ENCODE peak calls at places on chromosomes 6 and 20, in seven cellular contexts. R is heart right ventricle, N is foreskin fibroblast, G is IMR-90, X is A549, U is astrocyte of the cerebellum, F is fibroblast of mammary gland. M is an unnamed sample.

GRCh38 chr20:53940356-53940694 is 130.1 kb downstream of the BCAS1 start:
- DNase-seq in R (no peak), N (no peak), G (no peak), X (no peak), U (no peak), F (no peak), M (no peak)

GRCh38 chr6:167049275-167049674 is 50.1 kb downstream of the CEP43 start:
- DNase-seq in R (no peak), N (no peak), G (no peak), X (no peak), U (no peak), F (no peak), M (no peak)

GRCh38 chr6:106442351-106442750 is 81.8 kb downstream of the CRYBG1 start:
- DNase-seq in R (no peak), N (no peak), G (no peak), X (no peak), U (no peak), F (no peak), M (no peak)

GRCh38 chr6:48325701-48326100 is 214.7 kb upstream of the PTCHD4 start:
- DNase-seq in R (no peak), N (peak; percentile 14), G (peak; percentile 50), X (no peak), U (no peak), F (peak; percentile 81), M (no peak)

GRCh38 chr20:59954718-59955117 is 3.5 kb upstream of the CDH26 start:
- DNase-seq in R (no peak), N (no peak), G (no peak), X (no peak), U (no peak), F (no peak), M (no peak)

GRCh38 chr20:60725311-60725906 is 526.7 kb upstream of the CDH4 start:
- DNase-seq in R (no peak), N (no peak), G (no peak), X (no peak), U (no peak), F (no peak), M (no peak)

GRCh38 chr20:32832664-32833063 is 12.9 kb downstream of the MAPRE1 start:
- DNase-seq in R (no peak), N (no peak), G (no peak), X (no peak), U (no peak), F (no peak), M (no peak)

GRCh38 chr20:10304474-10305046 is 85.9 kb downstream of the SNAP25 start:
- DNase-seq in R (no peak), N (no peak), G (no peak), X (no peak), U (no peak), F (no peak), M (no peak)

GRCh38 chr6:158347335-158347734 is 35.1 kb downstream of the TULP4 start:
- DNase-seq in R (no peak), N (no peak), G (no peak), X (no peak), U (no peak), F (peak; percentile 7), M (no peak)
- H3K4me3 ChIP-seq in R (no peak overlapping the region), N (no peak overlapping the region), G (no peak overlapping the region), X (no peak overlapping the region), U (no peak overlapping the region), F (no peak overlapping the region), M (no peak overlapping the region)

GRCh38 chr6:69026715-69027114 is 391.6 kb downstream of the ADGRB3 start:
- DNase-seq in R (no peak), N (no peak), G (peak; percentile 1), X (no peak), U (no peak), F (peak; percentile 15), M (no peak)

GRCh38 chr6:69018911-69019310 is 383.8 kb downstream of the ADGRB3 start:
- DNase-seq in R (no peak), N (no peak), G (no peak), X (no peak), U (no peak), F (no peak), M (no peak)

GRCh38 chr6:69026243-69026642 is 391.2 kb downstream of the ADGRB3 start:
- DNase-seq in R (no peak), N (peak; percentile 37), G (peak; percentile 15), X (no peak), U (no peak), F (peak; percentile 14), M (peak; percentile 7)

GRCh38 chr6:69019832-69020231 is 384.8 kb downstream of the ADGRB3 start:
- DNase-seq in R (no peak), N (peak; percentile 53), G (peak; percentile 20), X (no peak), U (no peak), F (peak; percentile 8), M (no peak)

DNA sequence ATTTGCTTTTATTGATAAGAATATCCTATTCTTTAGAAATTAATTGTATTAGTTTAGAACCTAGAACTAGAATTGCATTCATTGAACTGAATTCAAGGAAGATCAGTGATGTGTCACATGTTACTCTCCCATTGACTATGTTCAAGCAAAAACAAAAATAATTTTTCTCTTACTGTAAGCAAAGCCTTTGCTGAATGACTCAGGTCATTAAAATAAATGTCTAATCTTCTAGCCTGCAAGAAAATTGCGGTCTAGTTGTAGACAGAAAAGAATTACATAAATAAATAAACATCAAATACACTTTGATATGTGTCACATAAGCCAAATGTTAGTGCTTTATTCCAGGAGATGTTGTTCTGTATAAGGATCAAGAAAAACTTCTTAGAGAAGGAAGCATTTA is 387.9 kb downstream of the ADGRB3 start:
- DNase-seq in R (no peak), N (peak; percentile 58), G (peak; percentile 53), X (no peak), U (no peak), F (peak; percentile 63), M (peak; percentile 1)
- TF ChIP-seq CTCF in R (no peak), N (no peak), G (no peak), X (no peak), U (no peak), F (no peak), M (no peak)

DNA sequence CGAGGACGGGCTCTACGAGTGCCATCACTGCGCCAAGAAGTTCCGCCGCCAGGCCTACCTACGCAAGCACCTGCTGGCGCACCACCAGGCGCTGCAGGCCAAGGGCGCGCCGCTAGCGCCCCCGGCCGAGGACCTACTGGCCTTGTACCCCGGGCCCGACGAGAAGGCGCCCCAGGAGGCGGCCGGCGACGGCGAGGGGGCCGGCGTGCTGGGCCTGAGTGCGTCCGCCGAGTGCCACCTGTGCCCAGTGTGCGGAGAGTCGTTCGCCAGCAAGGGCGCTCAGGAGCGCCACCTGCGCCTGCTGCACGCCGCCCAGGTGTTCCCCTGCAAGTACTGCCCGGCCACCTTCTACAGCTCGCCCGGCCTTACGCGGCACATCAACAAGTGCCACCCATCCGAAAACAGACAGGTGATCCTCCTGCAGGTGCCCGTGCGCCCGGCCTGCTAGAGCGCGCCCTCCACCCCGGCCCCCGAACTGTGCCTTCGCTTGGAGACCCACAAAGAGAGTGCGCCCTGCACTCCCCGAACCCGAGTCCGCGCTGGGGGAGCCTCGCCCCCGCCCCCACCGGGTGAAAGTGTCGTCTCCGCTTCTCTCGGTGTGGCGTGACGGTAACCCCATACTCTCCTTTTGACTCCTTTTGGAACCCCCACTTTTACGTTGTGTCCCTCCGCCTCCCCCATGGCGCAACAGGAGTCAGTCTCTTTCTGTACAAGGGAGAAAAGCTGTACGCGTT is 1.6 kb downstream of the INSM1 start:
- DNase-seq in R (no peak), N (no peak), G (no peak), X (no peak), U (no peak), F (no peak), M (peak; percentile 55)
- H3K4me3 ChIP-seq in R (peak overlapping the region; percentile 27), N (no peak overlapping the region), G (no peak overlapping the region), X (peak overlapping the region; percentile 44), U (no peak overlapping the region), F (no peak overlapping the region), M (no peak overlapping the region)

GRCh38 chr6:5323979-5324378 is 62.7 kb downstream of the FARS2 start:
- DNase-seq in R (no peak), N (no peak), G (no peak), X (no peak), U (no peak), F (no peak), M (no peak)

GRCh38 chr6:5328800-5329199 is 67.5 kb downstream of the FARS2 start:
- DNase-seq in R (no peak), N (no peak), G (no peak), X (no peak), U (no peak), F (no peak), M (no peak)

DNA sequence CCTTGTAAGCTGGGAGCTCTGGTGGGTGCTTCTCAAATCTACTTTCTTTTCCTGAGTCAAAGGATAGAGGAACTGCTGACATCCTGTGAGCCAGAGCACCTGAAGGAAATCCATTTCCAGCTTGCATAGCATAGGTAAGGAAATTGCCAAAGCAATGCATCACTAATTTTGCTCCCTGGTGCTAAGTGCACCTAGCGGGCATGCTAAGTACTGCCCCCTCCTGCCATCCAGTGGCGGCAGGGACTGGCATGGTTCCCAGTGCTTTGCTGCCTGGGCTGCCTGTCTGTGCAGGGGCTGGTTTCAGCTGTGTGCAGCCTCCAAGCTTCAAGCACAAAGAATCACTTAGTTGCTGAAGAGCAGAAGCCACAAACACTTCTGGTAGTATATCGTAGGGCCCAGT is 63.9 kb downstream of the FARS2 start:
- DNase-seq in R (no peak), N (no peak), G (no peak), X (no peak), U (no peak), F (no peak), M (peak; percentile 9)
- TF ChIP-seq CTCF in R (no peak), N (no peak), G (no peak), X (no peak), U (no peak), F (no peak), M (no peak)

GRCh38 chr20:38962044-38962897 is at the start of gene DHX35:
- DNase-seq in R (peak; percentile 99), N (peak; percentile 97), G (peak; percentile 94), X (peak; percentile 91), U (peak; percentile 88), F (peak; percentile 94), M (peak; percentile 98)

GRCh38 chr20:38962898-38963484 is 847 bp downstream of the DHX35 start:
- DNase-seq in R (no peak), N (no peak), G (no peak), X (no peak), U (no peak), F (no peak), M (no peak)

GRCh38 chr20:38957915-38958485 is 4.1 kb upstream of the DHX35 start:
- DNase-seq in R (no peak), N (no peak), G (no peak), X (no peak), U (no peak), F (no peak), M (no peak)

GRCh38 chr20:38963745-38964144 is 1.6 kb downstream of the DHX35 start:
- DNase-seq in R (no peak), N (no peak), G (no peak), X (no peak), U (no peak), F (no peak), M (no peak)

GRCh38 chr20:38961530-38962043 is 557 bp upstream of the DHX35 start:
- DNase-seq in R (no peak), N (no peak), G (no peak), X (peak; percentile 17), U (no peak), F (no peak), M (no peak)
- H3K4me3 ChIP-seq in R (peak overlapping the region; percentile 90), N (peak overlapping the region; percentile 68), G (peak overlapping the region; percentile 90), X (peak overlapping the region; percentile 95), U (peak overlapping the region; percentile 82), F (peak overlapping the region; percentile 88), M (peak overlapping the region; percentile 91)

DNA sequence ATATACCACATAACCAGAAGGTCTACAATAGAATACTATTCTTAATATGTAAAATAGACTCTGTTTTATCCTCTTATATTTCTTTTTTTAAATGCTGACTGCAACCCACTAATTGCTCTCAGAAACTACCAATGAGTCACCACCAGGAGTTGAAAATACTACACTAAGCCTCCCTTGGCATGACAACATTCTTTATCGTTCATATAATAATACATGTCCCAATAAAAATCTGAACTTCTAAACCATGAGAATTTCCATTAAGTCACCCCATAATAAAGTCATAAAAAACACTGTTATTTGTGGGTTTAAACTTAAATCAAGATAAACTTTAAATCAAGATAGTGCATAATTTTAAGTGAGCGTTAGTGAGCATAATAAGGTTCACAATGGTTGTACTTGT is 4.2 kb downstream of the HACE1 start:
- DNase-seq in R (no peak), N (peak; percentile 20), G (peak; percentile 52), X (no peak), U (no peak), F (peak; percentile 61), M (peak; percentile 40)
- TF ChIP-seq CTCF in R (no peak), N (no peak), G (no peak), X (no peak), U (peak; percentile 3), F (no peak), M (no peak)